ENCODE peak calls at places on chromosomes 1 and 21, in five cellular contexts. D, Y, A, I and B are unnamed samples.
A peak's percentile ranks its signal among the peaks of the same experiment; 100 is the strongest.

GRCh38 chr1:206955476-206956312 is 9.4 kb upstream of the PIGR start:
- DNase-seq in Y (no peak), D (no peak), I (no peak), A (no peak), B (no peak)

GRCh38 chr1:46725736-46726108 is 6.8 kb upstream of the EFCAB14 start:
- DNase-seq in Y (no peak), I (peak; percentile 36), A (no peak), D (no peak), B (no peak)

GRCh38 chr1:116908266-116908665 is 1.4 kb upstream of the PTGFRN start:
- DNase-seq in D (no peak), A (no peak), Y (no peak), I (no peak), B (no peak)

GRCh38 chr1:192610114-192610958 is 25.6 kb upstream of the RGS13 start:
- DNase-seq in A (no peak), Y (no peak), D (no peak), I (peak; percentile 31), B (peak; percentile 14)

GRCh38 chr21:38267136-38267535 is 10.3 kb downstream of the KCNJ15 start:
- DNase-seq in A (no peak), I (no peak), Y (no peak), D (no peak), B (no peak)

GRCh38 chr1:152622803-152623202 is at the start of gene LCE3A:
- DNase-seq in I (no peak), A (no peak), D (no peak), Y (peak; percentile 73), B (no peak)

GRCh38 chr1:20634594-20635084 is 1.4 kb downstream of the PINK1 start:
- DNase-seq in I (peak; percentile 63), D (no peak), Y (no peak), A (no peak), B (peak; percentile 40)

GRCh38 chr1:156922986-156923564 is 2.6 kb downstream of the LRRC71 start:
- DNase-seq in I (no peak), Y (no peak), D (no peak), A (no peak), B (no peak)

GRCh38 chr1:229127301-229127700 is 143.6 kb upstream of the RAB4A start:
- DNase-seq in I (no peak), Y (no peak), A (no peak), D (no peak), B (no peak)

GRCh38 chr1:20680269-20680668 is 19.1 kb upstream of the DDOST start:
- DNase-seq in Y (no peak), D (no peak), I (no peak), A (no peak), B (no peak)

GRCh38 chr21:31193761-31194160 is 150.3 kb downstream of the TIAM1 start:
- DNase-seq in I (no peak), D (no peak), Y (no peak), A (no peak), B (no peak)

GRCh38 chr21:37658994-37659458 is 257.2 kb downstream of the KCNJ6 start:
- DNase-seq in A (no peak), Y (no peak), D (no peak), I (peak; percentile 60), B (no peak)

GRCh38 chr1:149962039-149962647 is 25.5 kb upstream of the MTMR11 start:
- DNase-seq in I (peak; percentile 50), A (peak; percentile 70), Y (peak; percentile 64), D (peak; percentile 34), B (peak; percentile 62)

GRCh38 chr1:36515315-36516138 is 32.8 kb upstream of the CSF3R start:
- DNase-seq in D (no peak), I (no peak), A (no peak), Y (no peak), B (no peak)

GRCh38 chr1:42529724-42530161 is 66.7 kb downstream of the CCDC30 start:
- DNase-seq in I (peak; percentile 72), D (no peak), A (no peak), Y (no peak), B (peak; percentile 15)

GRCh38 chr1:116988908-116989307 is 12.7 kb upstream of the CD101 start:
- DNase-seq in I (peak; percentile 11), D (no peak), Y (no peak), A (no peak), B (no peak)

GRCh38 chr1:100894622-100895539 is at the start of gene EXTL2:
- DNase-seq in Y (peak; percentile 72), D (peak; percentile 61), A (peak; percentile 82), I (peak; percentile 72), B (peak; percentile 51)

GRCh38 chr21:45439901-45440461 is 35.0 kb downstream of the COL18A1 start:
- DNase-seq in A (no peak), I (no peak), D (no peak), Y (no peak), B (no peak)

GRCh38 chr1:196538473-196538872 is 69.8 kb downstream of the KCNT2 start:
- DNase-seq in D (no peak), A (no peak), Y (no peak), I (no peak), B (no peak)

GRCh38 chr1:205387845-205388244 is 31.1 kb upstream of the KLHDC8A start:
- DNase-seq in D (no peak), A (no peak), Y (no peak), I (no peak), B (no peak)
- H3K27ac ChIP-seq in D (no peak overlapping the region), A (no peak overlapping the region), Y (no peak overlapping the region), I (no peak overlapping the region), B (no peak overlapping the region)

DNA sequence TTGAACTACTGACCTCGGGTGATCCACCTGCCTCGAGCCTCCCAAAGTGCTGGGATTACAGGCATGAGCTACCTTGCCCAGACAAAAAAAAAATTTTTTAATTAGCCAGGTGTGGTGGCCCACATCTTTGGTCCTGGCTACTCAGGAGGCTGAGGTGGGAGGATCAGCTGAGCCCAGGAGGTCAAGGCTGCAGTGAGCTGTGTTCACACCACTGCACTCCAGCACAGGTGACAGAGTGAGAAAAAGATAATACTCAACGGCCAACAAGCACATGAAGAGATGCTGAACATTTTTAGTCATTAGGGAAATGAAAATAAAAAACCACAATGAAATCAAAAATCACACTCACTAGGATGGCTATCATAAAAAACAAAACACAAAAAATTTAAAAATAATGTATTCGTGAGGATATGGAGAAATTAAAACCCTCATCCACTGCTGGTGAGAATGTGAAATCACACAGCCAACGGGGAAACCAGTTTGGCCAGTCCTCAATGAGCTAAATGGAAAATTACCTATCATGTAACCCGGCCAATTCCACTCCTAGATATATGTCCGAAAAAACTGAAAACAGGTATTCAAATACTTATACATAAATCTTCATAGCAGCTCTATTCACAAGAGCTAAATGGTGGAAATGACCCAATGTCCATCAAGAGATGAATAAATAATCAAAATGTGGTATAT is 41.2 kb downstream of the ENAH start:
- DNase-seq in I (no peak), D (no peak), A (no peak), Y (no peak), B (no peak)
- H3K27ac ChIP-seq in I (no peak overlapping the region), D (no peak overlapping the region), A (no peak overlapping the region), Y (no peak overlapping the region), B (no peak overlapping the region)

DNA sequence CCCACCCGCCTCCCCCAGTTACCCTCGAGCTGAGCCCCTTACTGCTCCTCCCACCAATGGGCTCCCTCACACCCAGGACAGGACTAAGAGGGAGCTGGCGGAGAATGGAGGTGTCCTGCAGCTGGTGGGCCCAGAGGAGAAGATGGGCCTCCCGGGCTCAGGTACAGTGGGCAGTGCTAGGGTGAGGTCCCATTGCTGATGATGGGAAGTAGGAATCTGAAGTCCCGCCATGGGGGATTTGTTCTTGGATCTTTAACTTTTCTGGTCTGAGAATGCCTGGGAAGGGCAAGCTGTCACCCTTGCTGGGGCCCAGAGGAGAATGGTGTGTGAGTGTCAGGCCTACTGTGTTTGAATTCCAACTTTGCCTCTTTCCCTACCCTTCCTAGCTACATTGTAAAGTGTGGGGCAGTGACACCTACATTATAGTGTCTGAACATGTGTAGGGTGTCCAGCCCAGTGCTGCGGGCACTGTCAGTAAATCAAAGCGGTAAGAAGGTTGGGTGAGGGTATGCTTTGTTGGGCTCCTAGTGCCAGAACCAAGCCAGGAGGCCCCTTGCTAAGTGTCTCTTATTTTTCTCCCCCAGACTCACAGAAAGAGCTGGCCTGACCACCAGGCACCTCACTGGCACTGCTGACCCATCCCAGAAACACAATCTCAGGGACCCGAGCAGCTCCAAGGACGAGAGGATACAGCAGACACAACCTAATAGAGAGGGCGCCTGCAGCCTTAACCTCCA is 44.7 kb downstream of the YARS1 start:
- DNase-seq in Y (no peak), A (no peak), I (no peak), D (no peak), B (no peak)
- H3K27ac ChIP-seq in Y (no peak overlapping the region), A (no peak overlapping the region), I (peak overlapping the region; percentile 100), D (no peak overlapping the region), B (no peak overlapping the region)

DNA sequence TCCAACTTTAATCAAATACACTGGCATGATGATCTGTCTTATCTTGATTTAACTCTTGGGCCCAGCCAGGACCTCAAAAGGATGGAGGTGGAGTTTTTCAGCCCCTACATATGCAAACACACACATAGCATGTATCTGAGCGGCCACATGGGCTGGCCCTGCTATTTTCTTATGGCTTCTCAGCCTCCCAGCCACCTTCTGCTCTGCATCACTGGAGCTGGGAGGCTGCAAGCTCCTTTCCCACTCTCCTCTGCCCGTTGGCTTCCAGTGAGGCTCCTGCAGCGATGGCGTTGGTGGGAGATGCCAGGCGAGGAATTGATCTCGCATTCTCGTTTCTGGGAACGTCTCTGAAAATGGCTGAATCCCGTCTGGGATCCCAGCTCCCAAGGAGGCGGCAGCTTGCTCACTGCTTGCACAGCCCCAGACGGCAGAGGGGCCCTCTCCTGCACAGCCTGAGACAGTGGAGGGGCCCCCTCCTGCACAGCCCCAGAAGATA is 1.7 kb upstream of the PRXL2B start:
- DNase-seq in D (no peak), Y (no peak), A (no peak), I (no peak), B (no peak)
- H3K27ac ChIP-seq in D (peak overlapping the region; percentile 95), Y (peak overlapping the region; percentile 91), A (peak overlapping the region; percentile 94), I (peak overlapping the region; percentile 87), B (peak overlapping the region; percentile 87)

DNA sequence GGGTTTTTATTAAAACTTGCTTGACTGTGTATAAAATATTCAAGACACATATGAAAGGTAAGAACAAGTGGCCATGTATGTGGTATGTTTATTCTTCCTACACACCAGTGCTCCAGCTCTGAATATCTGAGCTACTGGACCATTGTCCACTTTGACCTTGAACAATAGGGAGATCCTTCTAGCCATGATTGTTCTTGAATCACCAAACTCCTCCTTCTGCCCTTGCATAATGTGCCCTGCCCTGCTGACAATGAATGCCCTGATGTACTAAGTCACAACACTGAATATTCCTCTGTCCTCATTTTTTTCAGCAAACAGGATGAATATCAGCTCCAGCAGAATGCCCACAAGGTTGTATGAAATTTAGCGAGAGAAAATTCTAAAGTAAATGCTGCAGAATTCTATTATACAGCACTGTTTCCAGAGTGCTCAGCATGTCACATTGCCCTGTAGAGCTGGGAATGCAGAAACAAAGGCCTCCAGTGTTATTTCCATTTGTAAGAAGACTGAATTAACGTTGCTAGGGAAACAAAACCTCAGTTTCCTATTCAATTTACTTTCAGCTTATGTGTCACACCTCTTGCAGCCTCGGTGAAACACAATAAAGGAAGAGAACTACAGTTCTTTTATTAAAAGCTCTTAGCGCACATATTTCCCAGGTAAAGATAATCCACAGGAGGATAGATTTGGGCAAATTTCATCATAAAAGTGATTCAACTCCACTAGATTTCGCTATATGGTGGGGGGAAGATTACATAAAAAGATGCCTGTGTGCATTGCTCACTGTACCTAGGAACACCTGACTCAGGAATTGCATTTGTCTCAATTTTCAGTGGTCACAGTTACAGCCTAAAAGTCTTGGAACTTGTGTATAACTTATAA is 187.4 kb upstream of the ATP1B1 start:
- DNase-seq in I (peak; percentile 16), A (no peak), Y (no peak), D (no peak), B (no peak)
- H3K27ac ChIP-seq in I (no peak overlapping the region), A (peak overlapping the region; percentile 75), Y (no peak overlapping the region), D (no peak overlapping the region), B (no peak overlapping the region)